ENCODE peak calls at places on chromosome 1, in five cellular contexts. W is NCI-H774, H is Ammon's horn, J is left colon, Y is NCI-H1092 treated with DMSO at 0.1 percent for 48 hours. O is an unnamed sample.

GRCh38 chr1:65147424-65148177 is 402 bp upstream of the AK4 start:
- DNase-seq in W (peak), Y (no peak), H (peak), J (peak), O (peak)

GRCh38 chr1:181485276-181486097 is 2.2 kb downstream of the CACNA1E start:
- DNase-seq in Y (peak), W (peak), H (peak), J (peak), O (peak)

GRCh38 chr1:192604979-192605620 is 29.5 kb downstream of the RGS1 start:
- DNase-seq in Y (no peak), H (no peak), W (no peak), J (no peak), O (no peak)

GRCh38 chr1:58922302-58923089 is 138.6 kb upstream of the JUN start:
- DNase-seq in H (peak), J (peak), W (no peak), Y (no peak), O (no peak)

GRCh38 chr1:172405912-172406311 is 14.6 kb upstream of the C1orf105 start:
- DNase-seq in W (no peak), Y (no peak), J (no peak), H (no peak), O (no peak)

GRCh38 chr1:36223996-36224536 is at the start of gene THRAP3:
- DNase-seq in Y (peak), W (peak), H (peak), J (peak), O (peak)

GRCh38 chr1:59549903-59550302 is 253.0 kb downstream of the FGGY start:
- DNase-seq in Y (no peak), H (no peak), J (no peak), W (no peak), O (no peak)

GRCh38 chr1:223233410-223234163 is 90.5 kb upstream of the TLR5 start:
- DNase-seq in J (no peak), Y (no peak), W (no peak), H (peak), O (no peak)